ENCODE peak calls at places on chromosome 7, in ten cellular contexts. One of them, this sample, is unnamed.

GRCh38 chr7:42232275-42232674 is 4.7 kb downstream of the GLI3 start:
- DNase-seq in stimulated activated CD4-positive, alpha-beta T cell treated with anti-CD3 and anti-CD28 coated beads, Interleukin-4, amount 100 ng/mL, for 1 hour: no peak
- DNase-seq in HT-29: no peak
- DNase-seq in nephron progenitor cell: peak
- DNase-seq in breast epithelium: no peak
- DNase-seq in non-pigmented ciliary epithelial cell: no peak
- DNase-seq in EL: peak
- DNase-seq in M059J: peak
- DNase-seq in occipital lobe: no peak
- DNase-seq in cardiac septum: no peak
- DNase-seq in this sample: no peak

GRCh38 chr7:92678291-92678920 is 88.2 kb upstream of the FAM133B start:
- DNase-seq in stimulated activated CD4-positive, alpha-beta T cell treated with anti-CD3 and anti-CD28 coated beads, Interleukin-4, amount 100 ng/mL, for 1 hour: no peak
- DNase-seq in HT-29: no peak
- DNase-seq in nephron progenitor cell: no peak
- DNase-seq in breast epithelium: no peak
- DNase-seq in non-pigmented ciliary epithelial cell: no peak
- DNase-seq in EL: no peak
- DNase-seq in M059J: no peak
- DNase-seq in occipital lobe: no peak
- DNase-seq in cardiac septum: no peak
- DNase-seq in this sample: no peak

GRCh38 chr7:2012981-2013380 is 219.8 kb downstream of the MAD1L1 start:
- DNase-seq in stimulated activated CD4-positive, alpha-beta T cell treated with anti-CD3 and anti-CD28 coated beads, Interleukin-4, amount 100 ng/mL, for 1 hour: peak
- DNase-seq in HT-29: no peak
- DNase-seq in nephron progenitor cell: no peak
- DNase-seq in breast epithelium: no peak
- DNase-seq in non-pigmented ciliary epithelial cell: no peak
- DNase-seq in EL: peak
- DNase-seq in M059J: peak
- DNase-seq in occipital lobe: no peak
- DNase-seq in cardiac septum: peak
- DNase-seq in this sample: no peak

GRCh38 chr7:69772699-69773436 is 174.6 kb downstream of the AUTS2 start:
- DNase-seq in stimulated activated CD4-positive, alpha-beta T cell treated with anti-CD3 and anti-CD28 coated beads, Interleukin-4, amount 100 ng/mL, for 1 hour: no peak
- DNase-seq in HT-29: no peak
- DNase-seq in nephron progenitor cell: no peak
- DNase-seq in breast epithelium: no peak
- DNase-seq in non-pigmented ciliary epithelial cell: no peak
- DNase-seq in EL: no peak
- DNase-seq in M059J: peak
- DNase-seq in occipital lobe: no peak
- DNase-seq in cardiac septum: no peak
- DNase-seq in this sample: no peak

GRCh38 chr7:129829677-129830631 is 122.8 kb downstream of the UBE2H start:
- DNase-seq in stimulated activated CD4-positive, alpha-beta T cell treated with anti-CD3 and anti-CD28 coated beads, Interleukin-4, amount 100 ng/mL, for 1 hour: peak
- DNase-seq in HT-29: peak
- DNase-seq in nephron progenitor cell: peak
- DNase-seq in breast epithelium: no peak
- DNase-seq in non-pigmented ciliary epithelial cell: no peak
- DNase-seq in EL: peak
- DNase-seq in M059J: peak
- DNase-seq in occipital lobe: peak
- DNase-seq in cardiac septum: no peak
- DNase-seq in this sample: peak

GRCh38 chr7:154767821-154768415 is 235.0 kb downstream of the PAXIP1 start:
- DNase-seq in stimulated activated CD4-positive, alpha-beta T cell treated with anti-CD3 and anti-CD28 coated beads, Interleukin-4, amount 100 ng/mL, for 1 hour: no peak
- DNase-seq in HT-29: no peak
- DNase-seq in nephron progenitor cell: no peak
- DNase-seq in breast epithelium: no peak
- DNase-seq in non-pigmented ciliary epithelial cell: no peak
- DNase-seq in EL: no peak
- DNase-seq in M059J: peak
- DNase-seq in occipital lobe: no peak
- DNase-seq in cardiac septum: no peak
- DNase-seq in this sample: no peak

GRCh38 chr7:40873248-40873647 is 738.4 kb downstream of the SUGCT start:
- DNase-seq in stimulated activated CD4-positive, alpha-beta T cell treated with anti-CD3 and anti-CD28 coated beads, Interleukin-4, amount 100 ng/mL, for 1 hour: no peak
- DNase-seq in HT-29: peak
- DNase-seq in nephron progenitor cell: no peak
- DNase-seq in breast epithelium: no peak
- DNase-seq in non-pigmented ciliary epithelial cell: no peak
- DNase-seq in EL: peak
- DNase-seq in M059J: no peak
- DNase-seq in occipital lobe: no peak
- DNase-seq in cardiac septum: no peak
- DNase-seq in this sample: no peak

GRCh38 chr7:127895814-127896280 is 135.4 kb downstream of the LRRC4 start:
- DNase-seq in stimulated activated CD4-positive, alpha-beta T cell treated with anti-CD3 and anti-CD28 coated beads, Interleukin-4, amount 100 ng/mL, for 1 hour: no peak
- DNase-seq in HT-29: no peak
- DNase-seq in nephron progenitor cell: no peak
- DNase-seq in breast epithelium: no peak
- DNase-seq in non-pigmented ciliary epithelial cell: no peak
- DNase-seq in EL: no peak
- DNase-seq in M059J: no peak
- DNase-seq in occipital lobe: no peak
- DNase-seq in cardiac septum: no peak
- DNase-seq in this sample: no peak

GRCh38 chr7:7136857-7137309 is 45.5 kb upstream of the C1GALT1 start:
- DNase-seq in stimulated activated CD4-positive, alpha-beta T cell treated with anti-CD3 and anti-CD28 coated beads, Interleukin-4, amount 100 ng/mL, for 1 hour: no peak
- DNase-seq in HT-29: no peak
- DNase-seq in nephron progenitor cell: no peak
- DNase-seq in breast epithelium: no peak
- DNase-seq in non-pigmented ciliary epithelial cell: no peak
- DNase-seq in EL: no peak
- DNase-seq in M059J: no peak
- DNase-seq in occipital lobe: no peak
- DNase-seq in cardiac septum: no peak
- DNase-seq in this sample: no peak

GRCh38 chr7:70092314-70093303 is 494.3 kb downstream of the AUTS2 start:
- DNase-seq in stimulated activated CD4-positive, alpha-beta T cell treated with anti-CD3 and anti-CD28 coated beads, Interleukin-4, amount 100 ng/mL, for 1 hour: no peak
- DNase-seq in HT-29: no peak
- DNase-seq in nephron progenitor cell: no peak
- DNase-seq in breast epithelium: no peak
- DNase-seq in non-pigmented ciliary epithelial cell: no peak
- DNase-seq in EL: no peak
- DNase-seq in M059J: peak
- DNase-seq in occipital lobe: peak
- DNase-seq in cardiac septum: no peak
- DNase-seq in this sample: no peak

GRCh38 chr7:123460616-123461015 is 73.8 kb downstream of the IQUB start:
- DNase-seq in stimulated activated CD4-positive, alpha-beta T cell treated with anti-CD3 and anti-CD28 coated beads, Interleukin-4, amount 100 ng/mL, for 1 hour: no peak
- DNase-seq in HT-29: no peak
- DNase-seq in nephron progenitor cell: no peak
- DNase-seq in breast epithelium: no peak
- DNase-seq in non-pigmented ciliary epithelial cell: peak
- DNase-seq in EL: peak
- DNase-seq in M059J: peak
- DNase-seq in occipital lobe: no peak
- DNase-seq in cardiac septum: no peak
- DNase-seq in this sample: no peak

GRCh38 chr7:16634292-16634738 is 11.2 kb downstream of the ANKMY2 start:
- DNase-seq in stimulated activated CD4-positive, alpha-beta T cell treated with anti-CD3 and anti-CD28 coated beads, Interleukin-4, amount 100 ng/mL, for 1 hour: no peak
- DNase-seq in HT-29: no peak
- DNase-seq in nephron progenitor cell: no peak
- DNase-seq in breast epithelium: no peak
- DNase-seq in non-pigmented ciliary epithelial cell: no peak
- DNase-seq in EL: no peak
- DNase-seq in M059J: no peak
- DNase-seq in occipital lobe: no peak
- DNase-seq in cardiac septum: no peak
- DNase-seq in this sample: no peak